ENCODE peak calls at places on chromosomes 3 and 15, in six cellular contexts. T, Z, N, O, E and V are unnamed samples.

GRCh38 chr3:167716920-167717319 is 17.8 kb downstream of the PDCD10 start:
- DNase-seq in O (no peak), Z (no peak), T (no peak), E (no peak), N (no peak), V (no peak)

GRCh38 chr3:141388823-141389617 is 20.7 kb downstream of the ZBTB38 start:
- DNase-seq in Z (peak), N (no peak), T (peak), E (no peak), O (no peak), V (no peak)

GRCh38 chr3:188431553-188431952 is 277.6 kb downstream of the LPP start:
- DNase-seq in E (no peak), Z (peak), T (peak), O (no peak), N (no peak), V (no peak)

GRCh38 chr3:58237238-58237939 is at the start of gene ABHD6:
- DNase-seq in T (peak), Z (peak), E (peak), N (peak), O (peak), V (peak)

GRCh38 chr15:37900286-37901221 is 33.9 kb upstream of the TMCO5A start:
- DNase-seq in E (no peak), N (no peak), T (peak), Z (peak), O (no peak), V (no peak)

GRCh38 chr3:128496602-128497304 is 3.8 kb upstream of the GATA2 start:
- DNase-seq in T (peak), Z (peak), E (no peak), N (peak), O (peak), V (peak)

GRCh38 chr3:39149059-39149455 is 4.3 kb downstream of the CSRNP1 start:
- DNase-seq in N (no peak), E (no peak), O (no peak), T (no peak), Z (no peak), V (no peak)

GRCh38 chr15:73897441-73898261 is 24.3 kb downstream of the TBC1D21 start:
- DNase-seq in E (no peak), N (no peak), T (peak), O (no peak), Z (peak), V (no peak)

GRCh38 chr3:35644461-35644860 is 5.1 kb downstream of the ARPP21 start:
- DNase-seq in T (no peak), O (no peak), Z (no peak), N (no peak), E (no peak), V (no peak)

GRCh38 chr15:85854345-85855097 is 59.8 kb upstream of the KLHL25 start:
- DNase-seq in Z (peak), N (no peak), T (peak), O (no peak), E (peak), V (no peak)

GRCh38 chr3:127820221-127820870 is 2.0 kb downstream of the MGLL start:
- DNase-seq in Z (peak), N (no peak), T (peak), E (no peak), O (no peak), V (no peak)

GRCh38 chr3:144692488-144692887 is 720.9 kb downstream of the DIPK2A start:
- DNase-seq in Z (no peak), N (no peak), O (no peak), T (no peak), E (no peak), V (no peak)

GRCh38 chr3:99669879-99670555 is 31.6 kb downstream of the COL8A1 start:
- DNase-seq in T (peak), O (no peak), N (no peak), E (no peak), Z (peak), V (no peak)

GRCh38 chr3:149390772-149391212 is 13.3 kb upstream of the TM4SF1 start:
- DNase-seq in T (peak), O (no peak), E (no peak), N (no peak), Z (no peak), V (no peak)

GRCh38 chr3:114380233-114380645 is 86.4 kb downstream of the TIGIT start:
- DNase-seq in T (peak), O (peak), E (no peak), Z (peak), N (no peak), V (no peak)

GRCh38 chr3:56468184-56469106 is at the start of gene ERC2:
- DNase-seq in O (no peak), N (no peak), E (peak), Z (peak), T (peak), V (peak)

GRCh38 chr3:45249391-45249790 is 23.3 kb upstream of the TMEM158 start:
- DNase-seq in Z (peak), N (no peak), O (no peak), T (no peak), E (no peak), V (no peak)

GRCh38 chr3:117995795-117996194 is 1038.9 kb downstream of the IGSF11 start:
- DNase-seq in N (no peak), O (no peak), Z (peak), E (no peak), T (no peak), V (no peak)

GRCh38 chr3:118000219-118000618 is 1034.4 kb downstream of the IGSF11 start:
- DNase-seq in N (no peak), Z (peak), E (no peak), O (no peak), T (no peak), V (no peak)

GRCh38 chr3:117998071-117998470 is 1036.6 kb downstream of the IGSF11 start:
- DNase-seq in N (no peak), T (peak), E (no peak), Z (peak), O (no peak), V (no peak)

GRCh38 chr3:117997201-117998049 is 1037.2 kb downstream of the IGSF11 start:
- DNase-seq in O (peak), E (peak), T (peak), N (peak), Z (peak), V (peak)
- TF ChIP-seq CTCF in O (peak), E (peak), T (peak), N (peak), Z (peak), V (peak)

GRCh38 chr3:150410311-150411105 is 2.4 kb downstream of the TSC22D2 start:
- DNase-seq in T (peak), Z (peak), N (peak), E (peak), O (peak), V (peak)
- TF ChIP-seq CTCF in T (no peak), Z (no peak), N (no peak), E (peak), O (no peak), V (no peak)

DNA sequence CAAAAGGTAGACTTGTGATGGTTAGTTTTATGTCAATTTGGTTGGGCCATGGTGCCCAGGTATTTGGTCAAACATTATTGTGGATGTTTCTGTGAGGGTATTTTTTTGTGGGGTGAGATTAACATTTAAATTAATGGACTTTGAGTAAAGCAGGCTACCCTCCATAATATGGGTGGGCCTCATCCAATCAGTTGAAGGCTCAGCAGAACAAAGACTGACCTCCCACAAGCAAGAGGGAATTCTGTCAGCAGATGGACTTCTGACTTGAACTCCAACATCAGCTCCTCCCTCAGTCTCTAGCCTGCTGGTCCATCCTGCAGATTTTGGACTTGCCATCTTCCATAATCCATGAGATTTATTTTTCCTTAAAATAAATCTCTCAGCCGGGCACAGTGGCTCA is 55.6 kb upstream of the BNC1 start:
- DNase-seq in N (no peak), T (no peak), E (no peak), O (no peak), Z (no peak), V (no peak)
- TF ChIP-seq CTCF in N (no peak), T (no peak), E (no peak), O (no peak), Z (no peak), V (no peak)

DNA sequence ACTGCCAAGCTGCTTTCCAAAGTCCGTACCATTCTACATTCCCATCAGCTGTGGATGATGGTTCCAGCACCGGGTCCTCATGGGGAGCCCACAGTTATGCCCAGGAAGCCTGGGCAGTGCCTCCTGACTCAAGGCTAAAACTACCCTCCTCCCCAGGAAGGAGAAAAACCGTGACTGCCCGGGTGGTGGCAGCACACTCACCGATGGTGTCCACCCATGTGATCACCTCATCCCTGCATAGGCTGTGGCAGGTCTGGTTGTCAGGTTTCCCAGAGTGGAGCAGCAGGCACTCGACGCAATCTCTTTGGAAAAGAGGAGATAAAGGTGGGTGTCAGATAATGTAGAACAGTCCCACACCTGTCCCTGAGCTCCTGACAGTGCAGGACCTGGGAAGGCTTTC is 38.6 kb downstream of the UMPS start:
- DNase-seq in E (no peak), T (no peak), N (no peak), O (no peak), Z (no peak), V (no peak)
- TF ChIP-seq CTCF in E (peak), T (peak), N (peak), O (no peak), Z (no peak), V (peak)

GRCh38 chr15:40098489-40099261 is 10.0 kb downstream of the BMF start:
- DNase-seq in E (peak), T (peak), Z (peak), O (peak), N (peak), V (no peak)
- TF ChIP-seq CTCF in E (no peak), T (no peak), Z (no peak), O (no peak), N (no peak), V (no peak)

DNA sequence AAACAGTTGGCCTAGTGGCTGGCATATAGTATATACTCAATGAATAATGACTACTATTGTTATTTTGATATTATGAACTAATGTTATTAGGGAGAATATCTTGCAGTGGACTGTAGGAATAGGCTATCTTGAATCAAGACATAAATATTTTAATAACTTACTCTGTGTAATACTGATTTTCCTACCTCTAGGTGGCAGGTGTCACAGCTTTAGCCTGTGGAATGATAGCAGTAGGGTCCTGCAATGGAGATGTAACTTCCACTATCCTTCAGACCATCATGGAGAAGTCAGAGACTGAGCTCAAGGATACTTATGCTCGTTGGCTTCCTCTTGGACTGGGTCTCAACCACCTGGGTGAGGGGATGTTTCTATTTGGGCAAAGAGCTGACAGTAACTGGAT is 6.5 kb downstream of the PSMD2 start:
- DNase-seq in T (no peak), E (no peak), Z (no peak), O (no peak), N (no peak), V (no peak)
- TF ChIP-seq CTCF in T (peak), E (peak), Z (peak), O (no peak), N (peak), V (peak)